ENCODE peak calls at places on chromosomes 12 and 14, in eight cellular contexts. One of them, this sample, is unnamed.

GRCh38 chr12:13278249-13278787 is 81.8 kb downstream of the EMP1 start:
- DNase-seq in AG09309: no peak
- DNase-seq in vagina: no peak
- DNase-seq in sigmoid colon: peak
- DNase-seq in AG10803: peak
- DNase-seq in CD4-positive, alpha-beta T cell: peak
- DNase-seq in fibroblast of lung: peak
- DNase-seq in body of pancreas: peak
- DNase-seq in this sample: peak

GRCh38 chr12:49882248-49882850 is 21.4 kb downstream of the FAIM2 start:
- DNase-seq in fibroblast of lung: peak
- DNase-seq in sigmoid colon: no peak
- DNase-seq in vagina: no peak
- DNase-seq in body of pancreas: no peak
- DNase-seq in AG10803: no peak
- DNase-seq in CD4-positive, alpha-beta T cell: no peak
- DNase-seq in AG09309: no peak
- DNase-seq in this sample: no peak

GRCh38 chr12:1616233-1617066 is 12.6 kb upstream of the WNT5B start:
- DNase-seq in body of pancreas: no peak
- DNase-seq in sigmoid colon: peak
- DNase-seq in AG10803: no peak
- DNase-seq in vagina: no peak
- DNase-seq in CD4-positive, alpha-beta T cell: no peak
- DNase-seq in AG09309: no peak
- DNase-seq in fibroblast of lung: no peak
- DNase-seq in this sample: no peak

GRCh38 chr12:5022465-5023061 is 21.1 kb upstream of the KCNA5 start:
- DNase-seq in CD4-positive, alpha-beta T cell: peak
- DNase-seq in sigmoid colon: no peak
- DNase-seq in AG10803: peak
- DNase-seq in vagina: no peak
- DNase-seq in AG09309: no peak
- DNase-seq in body of pancreas: peak
- DNase-seq in fibroblast of lung: peak
- DNase-seq in this sample: no peak

GRCh38 chr14:96263347-96264199 is 7.6 kb downstream of the BDKRB1 start:
- DNase-seq in AG10803: no peak
- DNase-seq in sigmoid colon: peak
- DNase-seq in body of pancreas: no peak
- DNase-seq in CD4-positive, alpha-beta T cell: no peak
- DNase-seq in fibroblast of lung: no peak
- DNase-seq in vagina: no peak
- DNase-seq in AG09309: no peak
- DNase-seq in this sample: no peak

GRCh38 chr14:72779679-72780078 is 114.2 kb downstream of the DPF3 start:
- DNase-seq in fibroblast of lung: no peak
- DNase-seq in CD4-positive, alpha-beta T cell: no peak
- DNase-seq in AG09309: no peak
- DNase-seq in body of pancreas: no peak
- DNase-seq in vagina: peak
- DNase-seq in sigmoid colon: no peak
- DNase-seq in AG10803: no peak
- DNase-seq in this sample: no peak

GRCh38 chr12:131836193-131836592 is 8.0 kb downstream of the MMP17 start:
- DNase-seq in sigmoid colon: no peak
- DNase-seq in body of pancreas: no peak
- DNase-seq in vagina: no peak
- DNase-seq in AG09309: no peak
- DNase-seq in fibroblast of lung: no peak
- DNase-seq in CD4-positive, alpha-beta T cell: no peak
- DNase-seq in AG10803: no peak
- DNase-seq in this sample: no peak

GRCh38 chr12:11741434-11742092 is 92.1 kb downstream of the ETV6 start:
- DNase-seq in fibroblast of lung: peak
- DNase-seq in sigmoid colon: no peak
- DNase-seq in vagina: no peak
- DNase-seq in body of pancreas: no peak
- DNase-seq in AG09309: no peak
- DNase-seq in CD4-positive, alpha-beta T cell: no peak
- DNase-seq in AG10803: no peak
- DNase-seq in this sample: no peak

GRCh38 chr12:58504539-58504938 is 415.8 kb downstream of the LRIG3 start:
- DNase-seq in AG10803: peak
- DNase-seq in CD4-positive, alpha-beta T cell: no peak
- DNase-seq in vagina: no peak
- DNase-seq in sigmoid colon: no peak
- DNase-seq in AG09309: no peak
- DNase-seq in body of pancreas: no peak
- DNase-seq in fibroblast of lung: peak
- DNase-seq in this sample: peak

DNA sequence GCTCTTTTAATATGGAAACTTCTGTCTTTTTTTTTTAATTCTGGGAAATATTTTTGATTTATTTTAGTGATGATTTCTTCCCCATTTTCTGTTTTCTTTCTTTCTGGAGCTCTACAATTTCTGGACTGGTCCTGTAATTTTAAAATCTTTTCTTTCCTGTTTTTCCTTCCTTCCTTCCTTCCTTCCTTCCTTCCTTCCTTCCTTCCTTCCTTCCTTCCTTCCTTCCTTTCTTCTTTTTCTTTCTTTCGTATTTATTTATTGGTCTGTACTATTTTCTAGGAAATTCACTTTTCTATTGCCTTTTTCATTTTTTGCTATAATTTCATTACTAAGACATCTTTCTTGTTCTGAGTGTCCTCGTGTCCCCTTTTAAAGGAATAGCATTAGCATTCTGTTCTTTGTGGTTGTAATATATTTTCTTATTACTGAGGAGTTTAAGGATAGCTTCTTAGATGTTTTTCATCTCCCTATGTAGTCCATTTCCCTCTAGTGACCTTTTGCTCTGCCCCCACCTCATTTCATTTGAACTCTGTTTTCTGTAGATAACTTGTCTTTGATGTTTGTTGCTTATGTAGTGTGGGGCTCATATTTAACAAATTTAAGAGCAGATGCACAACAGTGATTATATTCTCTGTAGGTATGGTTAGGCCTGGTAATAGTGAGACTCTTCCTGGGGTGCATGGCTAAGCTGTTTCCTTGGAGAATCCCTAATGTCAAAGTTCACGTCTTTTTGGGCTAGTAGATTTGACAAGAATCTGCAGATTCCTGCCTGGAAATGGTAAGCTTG is 38.0 kb downstream of the TBC1D15 start:
- DNase-seq in CD4-positive, alpha-beta T cell: no peak
- DNase-seq in body of pancreas: no peak
- DNase-seq in AG09309: no peak
- DNase-seq in fibroblast of lung: no peak
- DNase-seq in AG10803: no peak
- DNase-seq in vagina: no peak
- DNase-seq in sigmoid colon: no peak
- DNase-seq in this sample: no peak
- TF ChIP-seq CTCF in CD4-positive, alpha-beta T cell: no peak
- TF ChIP-seq CTCF in body of pancreas: no peak
- TF ChIP-seq CTCF in AG09309: no peak
- TF ChIP-seq CTCF in fibroblast of lung: no peak
- TF ChIP-seq CTCF in AG10803: no peak
- TF ChIP-seq CTCF in vagina: no peak
- TF ChIP-seq CTCF in sigmoid colon: no peak
- TF ChIP-seq CTCF in this sample: no peak

GRCh38 chr14:23095196-23096108 is at the start of gene C14orf119:
- DNase-seq in sigmoid colon: peak
- DNase-seq in CD4-positive, alpha-beta T cell: peak
- DNase-seq in AG09309: peak
- DNase-seq in vagina: peak
- DNase-seq in AG10803: peak
- DNase-seq in fibroblast of lung: peak
- DNase-seq in body of pancreas: peak
- DNase-seq in this sample: peak

GRCh38 chr14:23094666-23095195 is at the start of gene ACIN1:
- DNase-seq in AG09309: peak
- DNase-seq in sigmoid colon: peak
- DNase-seq in vagina: no peak
- DNase-seq in CD4-positive, alpha-beta T cell: peak
- DNase-seq in AG10803: peak
- DNase-seq in body of pancreas: no peak
- DNase-seq in fibroblast of lung: peak
- DNase-seq in this sample: peak

GRCh38 chr14:23093104-23093503 is 1.8 kb downstream of the ACIN1 start:
- DNase-seq in fibroblast of lung: no peak
- DNase-seq in vagina: no peak
- DNase-seq in AG09309: no peak
- DNase-seq in sigmoid colon: no peak
- DNase-seq in CD4-positive, alpha-beta T cell: no peak
- DNase-seq in AG10803: no peak
- DNase-seq in body of pancreas: no peak
- DNase-seq in this sample: no peak

GRCh38 chr14:23093526-23093925 is 1.4 kb downstream of the ACIN1 start:
- DNase-seq in AG10803: no peak
- DNase-seq in vagina: no peak
- DNase-seq in sigmoid colon: no peak
- DNase-seq in body of pancreas: no peak
- DNase-seq in CD4-positive, alpha-beta T cell: no peak
- DNase-seq in fibroblast of lung: no peak
- DNase-seq in AG09309: no peak
- DNase-seq in this sample: no peak

DNA sequence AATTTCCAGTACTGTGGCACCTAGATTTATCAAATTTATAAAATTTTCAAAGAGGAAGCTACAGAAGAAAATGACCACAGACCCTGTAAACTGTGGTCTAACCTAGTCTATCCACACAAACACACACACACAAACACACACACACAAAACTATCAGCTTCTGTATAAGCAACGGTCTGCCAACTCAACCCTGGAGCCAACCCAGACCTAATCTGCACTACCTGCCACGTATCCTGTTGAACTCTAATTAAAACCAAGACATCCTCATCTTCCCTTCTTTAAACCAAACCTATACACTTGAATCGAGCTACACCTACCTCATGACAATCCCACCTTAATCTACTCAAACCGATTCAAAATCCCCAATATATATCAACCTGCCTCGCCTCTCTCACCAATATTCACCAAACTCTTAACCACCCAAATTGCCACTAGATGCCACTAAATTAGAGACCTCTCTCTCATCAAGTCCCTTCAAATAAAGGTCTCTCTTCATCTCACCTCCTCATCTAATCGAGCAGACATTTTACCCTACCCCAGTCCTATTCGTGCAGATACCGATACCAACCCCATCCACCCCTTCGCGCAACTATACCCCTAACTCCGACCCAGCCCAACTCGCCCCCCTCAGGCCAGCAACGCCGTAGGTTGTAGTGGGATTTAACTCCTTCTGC is 807 bp downstream of the ACIN1 start:
- DNase-seq in CD4-positive, alpha-beta T cell: no peak
- DNase-seq in body of pancreas: no peak
- DNase-seq in sigmoid colon: no peak
- DNase-seq in AG09309: no peak
- DNase-seq in vagina: peak
- DNase-seq in fibroblast of lung: no peak
- DNase-seq in AG10803: no peak
- DNase-seq in this sample: no peak
- TF ChIP-seq CTCF in CD4-positive, alpha-beta T cell: no peak
- TF ChIP-seq CTCF in body of pancreas: no peak
- TF ChIP-seq CTCF in sigmoid colon: no peak
- TF ChIP-seq CTCF in AG09309: peak
- TF ChIP-seq CTCF in vagina: no peak
- TF ChIP-seq CTCF in fibroblast of lung: peak
- TF ChIP-seq CTCF in AG10803: peak
- TF ChIP-seq CTCF in this sample: peak

GRCh38 chr14:31505411-31505810 is 17.6 kb upstream of the GPR33 start:
- DNase-seq in vagina: no peak
- DNase-seq in CD4-positive, alpha-beta T cell: no peak
- DNase-seq in body of pancreas: no peak
- DNase-seq in AG10803: peak
- DNase-seq in AG09309: peak
- DNase-seq in sigmoid colon: no peak
- DNase-seq in fibroblast of lung: peak
- DNase-seq in this sample: peak

GRCh38 chr14:31510855-31511254 is 23.0 kb upstream of the GPR33 start:
- DNase-seq in AG10803: no peak
- DNase-seq in body of pancreas: no peak
- DNase-seq in CD4-positive, alpha-beta T cell: no peak
- DNase-seq in AG09309: no peak
- DNase-seq in vagina: no peak
- DNase-seq in fibroblast of lung: no peak
- DNase-seq in sigmoid colon: no peak
- DNase-seq in this sample: no peak

GRCh38 chr14:31508140-31508539 is 20.3 kb upstream of the GPR33 start:
- DNase-seq in fibroblast of lung: no peak
- DNase-seq in AG10803: no peak
- DNase-seq in vagina: no peak
- DNase-seq in AG09309: no peak
- DNase-seq in CD4-positive, alpha-beta T cell: no peak
- DNase-seq in sigmoid colon: no peak
- DNase-seq in body of pancreas: no peak
- DNase-seq in this sample: no peak

GRCh38 chr14:31510222-31510621 is 22.4 kb upstream of the GPR33 start:
- DNase-seq in body of pancreas: no peak
- DNase-seq in CD4-positive, alpha-beta T cell: no peak
- DNase-seq in fibroblast of lung: peak
- DNase-seq in sigmoid colon: no peak
- DNase-seq in AG10803: peak
- DNase-seq in AG09309: peak
- DNase-seq in vagina: no peak
- DNase-seq in this sample: no peak
- TF ChIP-seq CTCF in body of pancreas: peak
- TF ChIP-seq CTCF in CD4-positive, alpha-beta T cell: peak
- TF ChIP-seq CTCF in fibroblast of lung: peak
- TF ChIP-seq CTCF in sigmoid colon: peak
- TF ChIP-seq CTCF in AG10803: peak
- TF ChIP-seq CTCF in AG09309: no peak
- TF ChIP-seq CTCF in vagina: peak
- TF ChIP-seq CTCF in this sample: peak

DNA sequence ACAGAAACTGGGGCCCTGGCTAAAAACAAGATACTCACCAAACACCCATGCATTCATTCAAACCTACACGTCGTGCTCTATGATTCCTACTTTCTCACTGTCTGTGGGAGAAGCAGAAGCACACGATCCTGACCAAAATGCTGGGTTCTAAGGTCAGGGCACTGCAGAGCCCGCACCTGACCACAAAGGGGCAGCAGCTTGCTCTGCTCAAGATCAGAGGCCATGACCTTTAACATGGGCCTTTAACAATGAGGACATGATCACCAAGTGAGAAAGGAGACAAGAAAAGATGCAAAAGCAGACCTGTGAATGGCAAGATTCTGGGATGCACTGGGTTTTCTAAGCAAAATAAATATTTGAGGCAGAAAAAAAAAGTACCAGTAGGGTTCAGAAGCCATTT is 40.1 kb upstream of the VPS33A start:
- DNase-seq in CD4-positive, alpha-beta T cell: no peak
- DNase-seq in vagina: no peak
- DNase-seq in sigmoid colon: no peak
- DNase-seq in body of pancreas: no peak
- DNase-seq in fibroblast of lung: no peak
- DNase-seq in AG10803: no peak
- DNase-seq in AG09309: no peak
- DNase-seq in this sample: no peak
- TF ChIP-seq CTCF in CD4-positive, alpha-beta T cell: no peak
- TF ChIP-seq CTCF in vagina: no peak
- TF ChIP-seq CTCF in sigmoid colon: no peak
- TF ChIP-seq CTCF in body of pancreas: no peak
- TF ChIP-seq CTCF in fibroblast of lung: no peak
- TF ChIP-seq CTCF in AG10803: no peak
- TF ChIP-seq CTCF in AG09309: no peak
- TF ChIP-seq CTCF in this sample: no peak

This sample was measured in HFFc6.